ENCODE peak calls at places on chromosomes 13 and 19, in nine cellular contexts. W is choroid plexus epithelial cell, N is lung, F is HL-60, Q is ascending aorta, L is heart left ventricle, K is K562, T is tibial nerve, M is WERI-Rb-1. O is an unnamed sample.

GRCh38 chr13:111862836-111863815 is 203.8 kb upstream of the SOX1 start:
- DNase-seq in M (no peak), K (no peak), N (no peak), Q (no peak), W (no peak), F (no peak), T (no peak), L (no peak), O (no peak)

GRCh38 chr13:87872813-87873212 is 201.6 kb downstream of the SLITRK5 start:
- DNase-seq in N (no peak), M (no peak), W (no peak), T (no peak), F (no peak), K (no peak), L (no peak), Q (no peak), O (no peak)

GRCh38 chr19:57171551-57172081 is 4.3 kb upstream of the DUXA start:
- DNase-seq in M (peak), T (no peak), N (no peak), W (peak), Q (peak), K (peak), L (peak), F (no peak), O (no peak)

GRCh38 chr13:20775961-20776360 is 2.2 kb upstream of the EEF1AKMT1 start:
- DNase-seq in F (no peak), M (no peak), K (no peak), L (no peak), N (no peak), W (no peak), Q (no peak), T (no peak), O (no peak)

GRCh38 chr13:70203661-70204229 is 95.5 kb upstream of the KLHL1 start:
- DNase-seq in L (no peak), K (no peak), T (no peak), W (peak), N (no peak), Q (no peak), F (no peak), M (peak), O (no peak)

GRCh38 chr19:1755467-1756155 is 2.3 kb downstream of the ONECUT3 start:
- DNase-seq in L (no peak), K (no peak), M (no peak), W (no peak), T (no peak), Q (no peak), N (no peak), F (no peak), O (no peak)

GRCh38 chr13:76937416-76937815 is 10.9 kb upstream of the ACOD1 start:
- DNase-seq in T (no peak), L (no peak), N (no peak), Q (no peak), K (no peak), W (peak), M (no peak), F (no peak), O (no peak)

GRCh38 chr13:26867451-26868067 is 107.0 kb upstream of the GPR12 start:
- DNase-seq in W (peak), L (peak), M (no peak), K (peak), Q (no peak), T (no peak), N (no peak), F (no peak), O (no peak)

GRCh38 chr19:17025361-17025760 is 1.2 kb downstream of the CPAMD8 start:
- DNase-seq in L (no peak), T (no peak), W (no peak), K (no peak), N (peak), M (no peak), F (no peak), Q (no peak), O (no peak)

GRCh38 chr19:27777726-27778125 is 1435.2 kb downstream of the UQCRFS1 start:
- DNase-seq in Q (no peak), F (no peak), T (no peak), N (no peak), M (peak), L (no peak), K (no peak), W (peak), O (peak)

GRCh38 chr13:100098445-100099116 is 9.7 kb downstream of the PCCA start:
- DNase-seq in W (no peak), M (no peak), K (no peak), N (no peak), L (no peak), Q (no peak), F (no peak), T (no peak), O (no peak)

GRCh38 chr13:112959206-112959605 is 9.8 kb upstream of the MCF2L start:
- DNase-seq in Q (no peak), L (peak), M (no peak), T (no peak), F (no peak), K (no peak), N (no peak), W (no peak), O (no peak)

GRCh38 chr19:43711751-43712355 is 4.0 kb upstream of the IRGC start:
- DNase-seq in K (no peak), F (no peak), N (no peak), T (no peak), Q (no peak), W (no peak), M (no peak), L (no peak), O (no peak)

GRCh38 chr13:41004875-41005693 is 14.0 kb downstream of the ELF1 start:
- DNase-seq in M (no peak), F (peak), K (peak), T (no peak), N (no peak), L (no peak), Q (no peak), W (peak), O (no peak)

GRCh38 chr19:54324071-54324470 is 11.1 kb upstream of the LILRA5 start:
- DNase-seq in F (no peak), N (no peak), T (no peak), K (no peak), Q (no peak), W (no peak), L (no peak), M (no peak), O (no peak)

GRCh38 chr13:53499551-53499950 is 470.9 kb downstream of the OLFM4 start:
- DNase-seq in W (no peak), N (no peak), K (no peak), Q (no peak), L (no peak), M (no peak), F (no peak), T (no peak), O (no peak)

GRCh38 chr13:52652980-52653303 is 306 bp downstream of the SUGT1 start:
- DNase-seq in F (no peak), Q (no peak), T (no peak), N (no peak), L (no peak), K (peak), M (no peak), W (no peak), O (peak)

GRCh38 chr19:45781282-45782161 is 768 bp downstream of the DMPK start:
- DNase-seq in M (peak), F (no peak), N (no peak), K (no peak), W (no peak), T (no peak), Q (no peak), L (no peak), O (no peak)

GRCh38 chr13:114149774-114150740 is 17.6 kb upstream of the RASA3 start:
- DNase-seq in L (no peak), N (no peak), W (no peak), T (no peak), M (no peak), K (no peak), Q (no peak), F (no peak), O (no peak)

GRCh38 chr13:110361365-110361911 is 54.4 kb downstream of the COL4A2 start:
- DNase-seq in W (peak), Q (peak), L (peak), F (no peak), N (no peak), M (peak), T (peak), K (no peak), O (peak)

GRCh38 chr13:80473695-80474094 is 132.8 kb upstream of the SPRY2 start:
- DNase-seq in K (no peak), M (peak), W (peak), T (no peak), N (no peak), Q (no peak), F (no peak), L (no peak), O (no peak)

GRCh38 chr13:79398915-79399314 is 7.1 kb downstream of the RBM26 start:
- DNase-seq in W (peak), K (no peak), M (no peak), Q (no peak), N (no peak), T (no peak), F (no peak), L (no peak), O (no peak)

GRCh38 chr19:57947088-57947418 is 453 bp downstream of the ZNF256 start:
- DNase-seq in N (no peak), L (no peak), W (no peak), F (no peak), M (no peak), T (no peak), K (no peak), Q (no peak), O (no peak)

GRCh38 chr13:51819544-51819943 is 15.6 kb upstream of the DHRS12 start:
- DNase-seq in L (no peak), Q (no peak), W (no peak), K (no peak), M (no peak), T (no peak), F (no peak), N (no peak), O (no peak)

GRCh38 chr19:18204394-18205179 is 745 bp upstream of the RAB3A start:
- DNase-seq in T (no peak), K (peak), F (no peak), M (peak), L (no peak), W (no peak), N (peak), Q (peak), O (no peak)

GRCh38 chr19:40576181-40576584 is 490 bp upstream of the SHKBP1 start:
- DNase-seq in F (no peak), T (no peak), Q (no peak), M (no peak), W (no peak), L (no peak), K (no peak), N (no peak), O (no peak)

GRCh38 chr19:48739835-48740704 is at the start of gene RASIP1:
- DNase-seq in L (peak), N (peak), W (no peak), M (no peak), K (no peak), T (no peak), F (no peak), Q (no peak), O (no peak)

GRCh38 chr13:59834801-59835200 is 328.9 kb downstream of the DIAPH3 start:
- DNase-seq in N (no peak), T (no peak), M (no peak), K (no peak), F (no peak), Q (no peak), L (no peak), W (peak), O (no peak)

GRCh38 chr13:75417647-75418046 is 64.3 kb downstream of the TBC1D4 start:
- DNase-seq in T (no peak), M (no peak), W (no peak), N (no peak), Q (no peak), L (no peak), K (no peak), F (peak), O (no peak)

GRCh38 chr13:42239644-42240043 is 32.3 kb upstream of the AKAP11 start:
- DNase-seq in N (no peak), T (no peak), F (no peak), W (no peak), L (no peak), Q (no peak), M (no peak), K (no peak), O (no peak)

GRCh38 chr13:57633141-57633949 is 1.8 kb downstream of the PCDH17 start:
- DNase-seq in M (no peak), T (no peak), Q (peak), K (no peak), W (no peak), N (peak), L (peak), F (no peak), O (no peak)

GRCh38 chr19:43667524-43668405 is 2.2 kb downstream of the PLAUR start:
- DNase-seq in M (no peak), Q (peak), T (no peak), F (no peak), K (peak), L (peak), W (no peak), N (peak), O (peak)

GRCh38 chr13:46057251-46058015 is 4.9 kb upstream of the ZC3H13 start:
- DNase-seq in L (no peak), M (no peak), F (no peak), T (no peak), Q (no peak), W (no peak), N (no peak), K (no peak), O (no peak)

GRCh38 chr13:26819067-26819466 is 58.5 kb upstream of the GPR12 start:
- DNase-seq in N (no peak), L (no peak), K (no peak), W (no peak), F (no peak), M (peak), Q (no peak), T (no peak), O (no peak)

GRCh38 chr13:100363874-100364273 is 224.7 kb downstream of the GGACT start:
- DNase-seq in Q (no peak), N (no peak), M (no peak), T (no peak), W (peak), F (no peak), L (no peak), K (no peak), O (no peak)

GRCh38 chr19:31583148-31583547 is 233.9 kb upstream of the TSHZ3 start:
- DNase-seq in T (no peak), F (no peak), M (no peak), N (no peak), K (no peak), L (no peak), Q (no peak), W (no peak), O (peak)

GRCh38 chr13:49869514-49869913 is 66.6 kb downstream of the SPRYD7 start:
- DNase-seq in N (no peak), K (peak), L (no peak), M (peak), W (peak), T (no peak), F (no peak), Q (no peak), O (no peak)
- TF ChIP-seq CTCF in N (no peak), K (peak), L (no peak), M (peak), W (peak), T (no peak), F (no peak), Q (peak), O (peak)

GRCh38 chr13:98482476-98483444 is 94.1 kb downstream of the STK24 start:
- DNase-seq in K (no peak), N (peak), W (peak), L (peak), M (peak), F (no peak), Q (no peak), T (peak), O (no peak)
- TF ChIP-seq CTCF in K (peak), N (no peak), W (peak), L (no peak), M (peak), F (no peak), Q (no peak), T (no peak), O (peak)

GRCh38 chr13:29707876-29708543 is 112.5 kb upstream of the SLC7A1 start:
- DNase-seq in Q (no peak), T (no peak), L (peak), W (peak), K (peak), N (no peak), M (peak), F (peak), O (no peak)
- TF ChIP-seq CTCF in Q (peak), T (peak), L (peak), W (peak), K (peak), N (no peak), M (peak), F (peak), O (peak)

GRCh38 chr19:50882188-50882587 is 8.9 kb downstream of the KLK2 start:
- DNase-seq in T (no peak), N (no peak), F (no peak), W (no peak), L (no peak), M (no peak), K (peak), Q (no peak), O (no peak)
- TF ChIP-seq CTCF in T (no peak), N (no peak), F (no peak), W (no peak), L (no peak), M (no peak), K (peak), Q (no peak), O (no peak)

GRCh38 chr19:3178377-3178972 is at the start of gene S1PR4:
- DNase-seq in N (no peak), F (no peak), Q (no peak), L (no peak), M (no peak), K (no peak), T (no peak), W (no peak), O (peak)
- TF ChIP-seq CTCF in N (no peak), F (no peak), Q (no peak), L (no peak), M (no peak), K (no peak), T (no peak), W (no peak), O (no peak)

GRCh38 chr19:10861118-10861651 is 10.2 kb upstream of the CARM1 start:
- DNase-seq in Q (no peak), K (peak), W (peak), L (no peak), M (peak), T (no peak), N (no peak), F (no peak), O (no peak)

GRCh38 chr19:10855879-10856522 is 7.8 kb downstream of the C19orf38 start:
- DNase-seq in F (no peak), L (no peak), Q (no peak), K (no peak), T (no peak), M (no peak), N (no peak), W (no peak), O (no peak)

GRCh38 chr19:10862561-10863106 is 8.7 kb upstream of the CARM1 start:
- DNase-seq in L (no peak), W (no peak), N (no peak), T (no peak), F (no peak), Q (no peak), K (peak), M (no peak), O (no peak)

GRCh38 chr19:10854350-10855089 is 6.3 kb downstream of the C19orf38 start:
- DNase-seq in K (no peak), M (no peak), N (no peak), W (no peak), T (no peak), Q (no peak), F (no peak), L (no peak), O (no peak)

DNA sequence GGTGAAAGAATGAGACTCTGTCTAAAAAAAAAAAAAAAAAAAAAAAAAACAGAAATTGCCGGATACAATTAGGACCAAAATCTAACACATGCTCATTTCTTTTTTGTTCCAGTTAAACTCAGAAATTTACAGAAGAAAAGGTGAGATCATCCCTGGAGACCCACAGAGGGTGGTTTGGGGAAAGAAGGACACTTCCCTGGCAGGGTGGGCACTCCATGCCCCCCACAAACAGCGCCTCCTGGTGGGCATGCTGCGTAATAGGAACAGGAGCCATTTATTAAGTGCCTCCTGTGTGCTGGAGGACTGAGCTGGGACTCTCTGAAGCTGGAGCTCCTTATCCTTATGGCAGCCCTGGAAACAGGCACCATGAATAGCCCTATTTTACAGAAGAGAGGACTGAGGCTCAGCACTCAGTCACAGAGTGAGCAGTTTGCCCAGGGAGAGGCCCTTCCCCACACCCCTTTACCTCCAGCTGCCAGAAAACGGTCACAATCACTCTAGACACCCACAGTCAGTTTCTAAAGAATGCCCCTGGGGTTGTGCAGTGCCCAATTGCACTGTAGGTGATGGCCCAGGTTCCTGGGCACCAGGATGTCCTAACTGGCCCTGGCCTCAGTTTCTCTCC is 10.1 kb downstream of the C19orf38 start:
- DNase-seq in W (peak), Q (no peak), M (no peak), L (no peak), F (no peak), N (no peak), K (peak), T (no peak), O (no peak)
- TF ChIP-seq CTCF in W (peak), Q (peak), M (peak), L (peak), F (peak), N (no peak), K (peak), T (peak), O (peak)

GRCh38 chr19:11339254-11340098 is at the start of gene RAB3D:
- DNase-seq in T (peak), M (peak), W (peak), F (peak), N (peak), L (peak), K (peak), Q (peak), O (peak)
- TF ChIP-seq CTCF in T (no peak), M (no peak), W (no peak), F (no peak), N (no peak), L (no peak), K (no peak), Q (no peak), O (no peak)

GRCh38 chr19:5074418-5074817 is 105.5 kb downstream of the KDM4B start:
- DNase-seq in T (no peak), N (no peak), K (no peak), L (no peak), F (no peak), W (no peak), M (no peak), Q (no peak), O (no peak)
- TF ChIP-seq CTCF in T (no peak), N (no peak), K (no peak), L (no peak), F (no peak), W (no peak), M (no peak), Q (no peak), O (no peak)

GRCh38 chr19:35272122-35272715 is 3.5 kb downstream of the USF2 start:
- DNase-seq in M (no peak), Q (no peak), L (no peak), N (no peak), K (no peak), W (no peak), F (no peak), T (no peak), O (no peak)

GRCh38 chr19:35272954-35273649 is 4.3 kb downstream of the USF2 start:
- DNase-seq in Q (no peak), T (no peak), L (no peak), F (no peak), W (no peak), N (no peak), K (no peak), M (no peak), O (no peak)

GRCh38 chr19:35271546-35271945 is 2.8 kb downstream of the USF2 start:
- DNase-seq in F (no peak), Q (no peak), W (no peak), L (no peak), M (no peak), N (no peak), K (no peak), T (no peak), O (no peak)

GRCh38 chr19:35274323-35274722 is 5.6 kb downstream of the USF2 start:
- DNase-seq in T (no peak), K (no peak), F (no peak), Q (no peak), M (no peak), L (no peak), N (no peak), W (no peak), O (no peak)

GRCh38 chr19:35273686-35274259 is 5.0 kb downstream of the USF2 start:
- DNase-seq in W (no peak), L (no peak), M (no peak), N (no peak), T (no peak), F (no peak), Q (no peak), K (no peak), O (no peak)
- TF ChIP-seq CTCF in W (no peak), L (no peak), M (no peak), N (no peak), T (no peak), F (no peak), Q (no peak), K (no peak), O (no peak)

DNA sequence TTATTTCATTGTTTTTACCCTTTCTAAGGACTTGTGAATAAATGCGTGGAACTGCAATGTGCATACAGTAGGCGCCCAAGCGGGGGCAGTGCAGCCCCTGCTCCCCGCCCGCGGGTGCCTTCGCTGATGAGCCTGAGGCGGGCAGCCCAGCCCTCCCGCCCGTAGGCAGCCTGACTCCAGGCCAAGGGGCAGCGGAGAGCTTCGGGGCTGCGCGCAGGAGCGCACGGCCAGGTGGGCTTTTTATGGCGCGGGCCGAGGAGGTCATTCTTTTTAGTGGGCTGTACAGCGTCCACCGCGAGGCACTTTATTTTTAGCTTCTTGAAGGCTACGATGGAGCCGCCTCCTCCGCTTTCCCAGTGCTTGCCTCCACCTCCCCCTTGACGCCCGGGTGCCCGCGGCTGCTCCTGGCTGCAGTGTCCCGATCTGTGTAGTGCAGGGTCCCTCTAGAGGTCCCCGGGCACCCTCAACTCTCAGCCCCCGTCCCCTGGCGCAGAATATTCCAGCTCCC is 60.5 kb downstream of the CCNE1 start:
- DNase-seq in K (peak), F (no peak), W (peak), L (no peak), Q (no peak), M (no peak), N (no peak), T (no peak), O (no peak)
- TF ChIP-seq CTCF in K (peak), F (no peak), W (peak), L (no peak), Q (no peak), M (no peak), N (no peak), T (no peak), O (no peak)

O was measured in osteocyte.